ENCODE peak calls at places on chromosome 6, in ten cellular contexts. R is astrocyte of the spinal cord, Q is lower lobe of right lung, I is BE2C, U is WERI-Rb-1, N is GM12865, J is K562, D is mammary epithelial cell, W is activated B cell treated with CpG ODN at 0.5 μM for 24 hours, O is bronchial epithelial cell. S is an unnamed sample.

GRCh38 chr6:17334265-17334664 is 53.1 kb downstream of the RBM24 start:
- DNase-seq in R (peak; percentile 3), Q (no peak), I (no peak), U (no peak), N (no peak), J (no peak), D (peak; percentile 51), W (no peak), O (peak; percentile 34), S (no peak)

GRCh38 chr6:39982720-39983119 is 48.5 kb upstream of the MOCS1 start:
- DNase-seq in R (no peak), Q (no peak), I (no peak), U (no peak), N (no peak), J (no peak), D (no peak), W (no peak), O (no peak), S (no peak)

GRCh38 chr6:20661721-20662120 is 127.5 kb downstream of the CDKAL1 start:
- DNase-seq in R (peak; percentile 25), Q (no peak), I (no peak), U (no peak), N (no peak), J (no peak), D (peak; percentile 92), W (no peak), O (peak; percentile 97), S (no peak)

GRCh38 chr6:112282217-112282616 is 27.9 kb upstream of the LAMA4 start:
- DNase-seq in R (peak; percentile 85), Q (peak; percentile 44), I (peak; percentile 60), U (peak; percentile 25), N (no peak), J (no peak), D (peak; percentile 65), W (no peak), O (peak; percentile 64), S (no peak)

GRCh38 chr6:92271101-92271500 is 1148.3 kb downstream of the EPHA7 start:
- DNase-seq in R (no peak), Q (no peak), I (no peak), U (no peak), N (no peak), J (no peak), D (no peak), W (no peak), O (no peak), S (no peak)

GRCh38 chr6:163490826-163491577 is 76.5 kb downstream of the QKI start:
- DNase-seq in R (peak; percentile 68), Q (peak; percentile 56), I (no peak), U (no peak), N (no peak), J (no peak), D (peak; percentile 9), W (no peak), O (peak; percentile 52), S (no peak)

GRCh38 chr6:32175711-32176475 is at the start of gene AGPAT1:
- DNase-seq in R (peak; percentile 97), Q (peak; percentile 96), I (peak; percentile 97), U (peak; percentile 100), N (peak; percentile 98), J (peak; percentile 88), D (peak; percentile 93), W (peak; percentile 92), O (peak; percentile 89), S (peak; percentile 89)

GRCh38 chr6:83696674-83697073 is 12.2 kb downstream of the SNAP91 start:
- DNase-seq in R (no peak), Q (no peak), I (no peak), U (no peak), N (no peak), J (no peak), D (no peak), W (no peak), O (peak; percentile 71), S (no peak)

GRCh38 chr6:52286798-52287432 is 2.4 kb upstream of the MCM3 start:
- DNase-seq in R (peak; percentile 71), Q (peak; percentile 87), I (peak; percentile 88), U (peak; percentile 88), N (peak; percentile 75), J (peak; percentile 45), D (peak; percentile 53), W (no peak), O (peak; percentile 62), S (peak; percentile 24)

GRCh38 chr6:52285174-52286068 is 879 bp upstream of the MCM3 start:
- DNase-seq in R (no peak), Q (no peak), I (no peak), U (no peak), N (peak; percentile 45), J (no peak), D (no peak), W (no peak), O (no peak), S (no peak)

GRCh38 chr6:52283111-52283510 is 1.4 kb downstream of the MCM3 start:
- DNase-seq in R (no peak), Q (no peak), I (no peak), U (no peak), N (no peak), J (no peak), D (no peak), W (no peak), O (no peak), S (no peak)

GRCh38 chr6:52284131-52284459 is 447 bp downstream of the MCM3 start:
- DNase-seq in R (no peak), Q (peak; percentile 70), I (peak; percentile 88), U (peak; percentile 86), N (peak; percentile 74), J (peak; percentile 36), D (no peak), W (no peak), O (no peak), S (peak; percentile 37)

DNA sequence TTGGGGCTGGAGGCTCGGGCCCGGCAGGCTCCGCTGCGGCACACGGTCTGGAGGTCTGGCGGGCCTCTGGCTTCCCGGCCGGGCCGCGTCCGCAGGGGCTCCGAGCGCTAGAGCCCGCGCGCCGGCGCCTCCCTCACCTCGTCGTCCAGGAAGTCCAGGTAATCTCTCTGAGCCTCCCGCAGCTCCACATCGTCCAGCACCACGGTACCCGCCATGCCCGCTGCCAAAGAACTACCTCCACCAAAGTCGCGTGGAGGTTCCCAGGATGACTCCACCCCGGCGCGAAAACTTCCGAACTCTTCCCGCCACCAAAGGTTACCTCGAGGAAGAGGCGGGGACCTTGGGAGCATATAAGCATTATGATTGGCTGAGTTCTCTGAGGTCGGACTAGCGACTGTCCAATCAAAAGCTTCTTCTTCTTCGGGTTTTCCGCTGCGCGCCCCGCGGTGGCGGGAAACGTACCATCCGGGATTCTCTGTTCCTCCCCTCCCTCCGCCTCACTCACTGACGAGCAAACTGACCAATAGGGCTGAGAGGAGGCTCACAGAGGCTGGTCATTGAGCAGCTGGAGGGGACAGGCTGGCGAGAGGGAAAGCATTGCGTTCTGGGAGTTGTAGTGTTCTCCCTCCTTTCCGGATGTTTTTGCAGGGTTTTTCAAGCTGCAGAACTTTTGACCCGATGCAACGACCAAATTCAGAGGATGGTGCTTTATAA is at the start of gene MCM3:
- DNase-seq in R (peak; percentile 99), Q (peak; percentile 98), I (peak; percentile 97), U (peak; percentile 100), N (peak; percentile 100), J (peak; percentile 96), D (peak; percentile 99), W (peak; percentile 83), O (peak; percentile 99), S (peak; percentile 89)
- TF ChIP-seq CTCF in R (no peak), Q (peak; percentile 22), I (no peak), U (no peak), N (no peak), J (no peak), D (peak; percentile 9), W (no peak), O (no peak), S (no peak)

GRCh38 chr6:34506718-34507117 is 40.8 kb downstream of the PACSIN1 start:
- DNase-seq in R (no peak), Q (peak; percentile 16), I (no peak), U (no peak), N (no peak), J (no peak), D (no peak), W (no peak), O (no peak), S (no peak)
- TF ChIP-seq CTCF in R (no peak), Q (no peak), I (no peak), U (no peak), N (no peak), J (no peak), D (no peak), W (no peak), O (no peak), S (no peak)

GRCh38 chr6:141989706-141989959 is 143.1 kb upstream of the GJE1 start:
- DNase-seq in R (no peak), Q (no peak), I (no peak), U (no peak), N (no peak), J (no peak), D (no peak), W (no peak), O (no peak), S (no peak)

GRCh38 chr6:141988327-141988726 is 144.4 kb upstream of the GJE1 start:
- DNase-seq in R (no peak), Q (no peak), I (no peak), U (no peak), N (no peak), J (no peak), D (no peak), W (no peak), O (no peak), S (no peak)

GRCh38 chr6:141986457-141986856 is 146.3 kb upstream of the GJE1 start:
- DNase-seq in R (no peak), Q (no peak), I (no peak), U (no peak), N (no peak), J (no peak), D (no peak), W (no peak), O (no peak), S (no peak)

GRCh38 chr6:141990840-141991239 is 141.9 kb upstream of the GJE1 start:
- DNase-seq in R (no peak), Q (no peak), I (no peak), U (no peak), N (no peak), J (no peak), D (no peak), W (no peak), O (no peak), S (no peak)

DNA sequence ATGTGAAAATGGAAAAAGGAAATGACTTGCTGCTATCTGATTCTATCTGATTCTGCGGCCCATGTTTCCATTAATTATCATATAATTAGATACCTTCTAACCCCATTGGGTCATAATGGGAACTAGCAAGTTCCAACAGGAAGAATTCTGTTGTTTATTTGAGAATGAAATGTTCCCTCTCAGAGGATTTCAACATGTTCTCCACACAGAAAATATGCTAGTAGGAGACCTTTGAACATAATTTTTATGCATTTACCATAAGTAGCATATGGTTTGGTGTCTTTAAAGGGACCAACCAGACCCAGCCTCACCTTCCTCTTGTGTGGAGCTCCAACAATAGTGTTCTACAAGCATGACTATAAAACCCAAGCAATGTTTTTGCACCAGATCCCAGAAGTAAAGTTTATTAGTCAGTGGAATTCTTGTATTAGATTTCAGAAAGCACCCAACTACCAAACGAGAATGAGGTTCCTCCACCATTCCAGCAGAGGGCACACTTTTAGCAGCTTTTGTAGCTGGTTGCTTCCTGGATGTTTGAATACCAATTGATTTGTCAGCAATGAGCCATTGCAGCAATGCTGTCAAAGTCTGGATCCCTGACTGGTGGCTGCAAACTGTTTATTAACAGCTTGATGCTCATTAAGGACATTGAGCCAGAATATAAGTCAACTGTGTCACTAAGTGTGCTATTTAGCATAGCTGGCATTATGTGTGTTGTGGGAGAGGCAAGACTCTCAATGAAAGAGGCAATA is 143.6 kb upstream of the GJE1 start:
- DNase-seq in R (peak; percentile 73), Q (no peak), I (no peak), U (peak; percentile 25), N (peak; percentile 51), J (peak; percentile 23), D (peak; percentile 63), W (no peak), O (peak; percentile 79), S (no peak)
- TF ChIP-seq CTCF in R (peak; percentile 87), Q (peak; percentile 52), I (peak; percentile 63), U (peak; percentile 76), N (peak; percentile 77), J (peak; percentile 65), D (peak; percentile 91), W (no peak), O (peak; percentile 81), S (peak; percentile 74)

DNA sequence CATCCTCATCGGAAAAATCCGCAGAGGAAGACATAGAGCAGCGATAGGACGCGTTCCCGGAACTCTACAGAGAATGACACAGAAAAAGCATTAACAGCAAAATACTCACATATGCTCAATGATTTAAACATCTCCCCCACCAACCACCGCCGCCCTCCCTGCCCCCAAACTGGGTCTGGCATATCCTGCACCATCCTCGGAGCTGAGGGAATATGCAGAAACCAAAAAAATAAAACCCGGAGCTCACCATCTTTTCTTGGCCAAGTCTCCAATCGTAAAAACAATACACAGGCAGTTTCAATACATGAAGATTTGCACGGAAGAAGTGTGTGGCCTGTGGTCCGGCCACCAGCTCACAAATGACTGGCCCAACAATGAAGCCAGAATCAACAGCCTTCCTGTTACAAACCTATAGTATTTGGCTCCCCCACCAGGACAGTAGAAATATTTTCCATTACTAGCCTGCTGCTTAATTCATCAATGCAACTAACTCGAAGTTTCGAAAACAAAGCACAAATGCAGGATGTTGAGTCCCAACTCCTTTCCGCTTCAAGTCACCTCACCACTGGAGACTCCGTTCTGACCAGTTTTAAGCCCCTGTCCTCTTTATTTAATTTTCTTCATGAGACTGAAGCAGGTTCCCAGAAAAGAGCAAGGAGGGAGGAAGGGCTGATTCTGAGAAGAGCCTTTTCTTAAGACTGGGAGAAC is 103.2 kb upstream of the BEND6 start:
- DNase-seq in R (peak; percentile 91), Q (no peak), I (peak; percentile 67), U (peak; percentile 68), N (peak; percentile 96), J (no peak), D (peak; percentile 81), W (no peak), O (peak; percentile 71), S (no peak)
- TF ChIP-seq CTCF in R (peak; percentile 57), Q (peak; percentile 66), I (peak; percentile 77), U (peak; percentile 78), N (peak; percentile 62), J (peak; percentile 59), D (peak; percentile 75), W (no peak), O (peak; percentile 56), S (peak; percentile 63)